ENCODE peak calls at places on chromosome 18, in eight cellular contexts. T is PC-9; S is NCI-H1694 treated with DMSO at 0.1 percent for 48 hours; U is stimulated activated CD8-positive, alpha-beta memory T cell treated with anti-CD3 and anti-CD28 coated beads, Interleukin-15, amount 100 ng/mL, for 1 hour; Z is non-pigmented ciliary epithelial cell; X is CD8-positive, alpha-beta memory T cell; L is A549; P is amniotic stem cell. O is an unnamed sample.

GRCh38 chr18:57150828-57151227 is 3.9 kb downstream of the BOD1L2 start:
- DNase-seq in T (no peak), S (no peak), U (no peak), Z (no peak), X (no peak), L (no peak), P (no peak), O (no peak)

GRCh38 chr18:7155092-7155491 is 37.5 kb upstream of the LAMA1 start:
- DNase-seq in T (no peak), S (no peak), U (no peak), Z (no peak), X (no peak), L (no peak), P (no peak), O (no peak)

GRCh38 chr18:10499230-10499629 is 26.6 kb upstream of the NAPG start:
- DNase-seq in T (no peak), S (no peak), U (no peak), Z (no peak), X (no peak), L (no peak), P (no peak), O (no peak)

GRCh38 chr18:57909620-57910019 is 106.5 kb upstream of the ATP8B1 start:
- DNase-seq in T (no peak), S (no peak), U (no peak), Z (no peak), X (no peak), L (no peak), P (no peak), O (no peak)

GRCh38 chr18:53906681-53907080 is 317.8 kb downstream of the MBD2 start:
- DNase-seq in T (no peak), S (no peak), U (no peak), Z (no peak), X (no peak), L (no peak), P (no peak), O (no peak)

GRCh38 chr18:75211002-75211621 is 515 bp downstream of the TSHZ1 start:
- DNase-seq in T (no peak), S (no peak), U (no peak), Z (no peak), X (peak; percentile 43), L (peak; percentile 3), P (no peak), O (no peak)

GRCh38 chr18:57982372-57983021 is 61.5 kb upstream of the NEDD4L start:
- DNase-seq in T (no peak), S (no peak), U (no peak), Z (no peak), X (no peak), L (no peak), P (no peak), O (no peak)

GRCh38 chr18:28177828-28178635 is 1.1 kb upstream of the CDH2 start:
- DNase-seq in T (no peak), S (peak; percentile 47), U (no peak), Z (no peak), X (no peak), L (peak; percentile 66), P (no peak), O (peak; percentile 17)

GRCh38 chr18:49725809-49726514 is 87.4 kb downstream of the ACAA2 start:
- DNase-seq in T (peak; percentile 94), S (no peak), U (no peak), Z (peak; percentile 97), X (no peak), L (peak; percentile 72), P (peak; percentile 26), O (no peak)

GRCh38 chr18:49345931-49346696 is 114.3 kb downstream of the DYM start:
- DNase-seq in T (no peak), S (no peak), U (no peak), Z (no peak), X (no peak), L (no peak), P (no peak), O (no peak)

GRCh38 chr18:36297419-36298112 is at the start of gene FHOD3:
- DNase-seq in T (peak; percentile 33), S (peak; percentile 16), U (no peak), Z (no peak), X (no peak), L (peak; percentile 26), P (no peak), O (no peak)